ENCODE peak calls at places on chromosomes 3 and 15, in five cellular contexts. One of them, this sample, is unnamed. For H4K20me1, H3K27me3 and H3K9me3, the result is how much of the 10 kb centered on the place peaks cover.

GRCh38 chr3:52044869-52045616 is 11.3 kb downstream of the DUSP7 start:
- DNase-seq in MM.1S: no peak
- DNase-seq in Karpas-422: no peak
- DNase-seq in fibroblast of lung: no peak
- DNase-seq in hepatocyte: no peak
- DNase-seq in this sample: no peak

GRCh38 chr15:33197636-33198035 is 3.1 kb upstream of the FMN1 start:
- DNase-seq in MM.1S: no peak
- DNase-seq in Karpas-422: no peak
- DNase-seq in fibroblast of lung: no peak
- DNase-seq in hepatocyte: no peak
- DNase-seq in this sample: no peak

GRCh38 chr3:169744332-169745054 is 20.4 kb downstream of the TERC start:
- DNase-seq in MM.1S: no peak
- DNase-seq in Karpas-422: peak
- DNase-seq in fibroblast of lung: peak
- DNase-seq in hepatocyte: no peak
- DNase-seq in this sample: no peak

GRCh38 chr3:184788751-184789150 is 23.2 kb upstream of the VPS8 start:
- DNase-seq in MM.1S: no peak
- DNase-seq in Karpas-422: no peak
- DNase-seq in fibroblast of lung: no peak
- DNase-seq in hepatocyte: no peak
- DNase-seq in this sample: peak

GRCh38 chr3:17233398-17233800 is 348.6 kb downstream of the PLCL2 start:
- DNase-seq in MM.1S: peak
- DNase-seq in Karpas-422: peak
- DNase-seq in fibroblast of lung: peak
- DNase-seq in hepatocyte: peak
- DNase-seq in this sample: peak

GRCh38 chr3:157160652-157161480 is 919 bp upstream of the CCNL1 start:
- DNase-seq in MM.1S: peak
- DNase-seq in Karpas-422: peak
- DNase-seq in fibroblast of lung: peak
- DNase-seq in hepatocyte: peak
- DNase-seq in this sample: peak

GRCh38 chr15:45458746-45459403 is 63.7 kb downstream of the SLC30A4 start:
- DNase-seq in MM.1S: peak
- DNase-seq in Karpas-422: peak
- DNase-seq in fibroblast of lung: peak
- DNase-seq in hepatocyte: peak
- DNase-seq in this sample: peak

GRCh38 chr15:89499156-89499555 is 2.8 kb upstream of the RHCG start:
- DNase-seq in MM.1S: no peak
- DNase-seq in Karpas-422: no peak
- DNase-seq in fibroblast of lung: no peak
- DNase-seq in hepatocyte: no peak
- DNase-seq in this sample: no peak

GRCh38 chr3:127196466-127197299 is 3.8 kb downstream of the PRR23E start:
- DNase-seq in MM.1S: no peak
- DNase-seq in Karpas-422: no peak
- DNase-seq in fibroblast of lung: no peak
- DNase-seq in hepatocyte: no peak
- DNase-seq in this sample: no peak

GRCh38 chr3:17798000-17798399 is 55.6 kb upstream of the TBC1D5 start:
- DNase-seq in MM.1S: no peak
- DNase-seq in Karpas-422: peak
- DNase-seq in fibroblast of lung: no peak
- DNase-seq in hepatocyte: no peak
- DNase-seq in this sample: no peak

GRCh38 chr3:157786618-157787017 is 283.4 kb upstream of the VEPH1 start:
- DNase-seq in MM.1S: no peak
- DNase-seq in Karpas-422: no peak
- DNase-seq in fibroblast of lung: no peak
- DNase-seq in hepatocyte: no peak
- DNase-seq in this sample: peak

GRCh38 chr3:187593347-187593850 is 76.8 kb downstream of the SST start:
- DNase-seq in MM.1S: no peak
- DNase-seq in Karpas-422: no peak
- DNase-seq in fibroblast of lung: no peak
- DNase-seq in hepatocyte: no peak
- DNase-seq in this sample: no peak

GRCh38 chr15:45847645-45848044 is 212.8 kb downstream of the SQOR start:
- DNase-seq in MM.1S: no peak
- DNase-seq in Karpas-422: no peak
- DNase-seq in fibroblast of lung: no peak
- DNase-seq in hepatocyte: no peak
- DNase-seq in this sample: no peak

GRCh38 chr3:117600666-117601065 is 891.1 kb downstream of the TUSC7 start:
- DNase-seq in MM.1S: no peak
- DNase-seq in Karpas-422: no peak
- DNase-seq in fibroblast of lung: no peak
- DNase-seq in hepatocyte: no peak
- DNase-seq in this sample: peak

DNA sequence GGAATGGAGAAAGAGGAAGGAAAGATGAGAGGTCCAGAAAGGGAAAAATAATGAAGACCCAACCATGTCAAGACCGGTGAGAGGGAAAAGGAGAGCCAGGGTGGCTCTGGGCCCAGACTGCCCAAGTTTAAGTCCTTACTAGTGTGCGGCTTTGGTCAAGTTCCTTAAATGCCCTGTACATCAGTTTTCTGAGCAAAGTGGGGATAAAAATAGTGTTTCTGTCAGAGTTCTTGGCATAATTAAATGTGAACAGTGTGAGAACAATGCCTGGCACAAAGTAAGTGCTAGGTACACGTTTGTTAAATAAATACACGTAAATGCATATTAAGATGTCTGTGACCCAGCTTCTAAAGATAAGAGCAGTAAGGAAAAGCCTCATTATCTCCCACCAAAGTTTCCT is 23.8 kb downstream of the WWTR1 start:
- DNase-seq in MM.1S: no peak
- DNase-seq in Karpas-422: no peak
- DNase-seq in fibroblast of lung: no peak
- DNase-seq in hepatocyte: no peak
- DNase-seq in this sample: no peak
- H4K20me1 ChIP-seq in MM.1S: under half
- H4K20me1 ChIP-seq in Karpas-422: under half
- H4K20me1 ChIP-seq in fibroblast of lung: under half
- H4K20me1 ChIP-seq in hepatocyte: under half
- H4K20me1 ChIP-seq in this sample: under half

DNA sequence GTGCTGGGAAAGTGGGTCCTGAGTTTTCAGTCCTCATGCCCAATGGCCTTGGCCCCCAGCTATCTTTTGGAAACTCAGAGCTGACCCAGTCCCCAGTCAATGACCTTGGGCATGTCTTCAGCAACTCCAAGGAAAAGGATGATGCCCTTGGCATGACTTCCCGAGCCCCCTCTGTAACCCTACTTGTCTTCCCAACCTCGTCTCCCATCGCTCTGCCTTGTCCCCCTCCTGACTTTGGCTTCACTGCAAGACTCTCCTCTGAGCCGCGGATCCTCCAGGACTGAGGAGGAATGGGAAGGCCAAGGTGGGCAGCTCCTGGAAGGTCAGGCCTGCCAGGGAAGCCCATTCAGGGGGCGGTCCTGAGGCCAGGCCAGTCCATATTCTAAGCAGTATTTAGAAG is 73.5 kb upstream of the MEF2A start:
- DNase-seq in MM.1S: no peak
- DNase-seq in Karpas-422: no peak
- DNase-seq in fibroblast of lung: no peak
- DNase-seq in hepatocyte: no peak
- DNase-seq in this sample: no peak
- H3K27me3 ChIP-seq in MM.1S: under half
- H3K27me3 ChIP-seq in Karpas-422: under half
- H3K27me3 ChIP-seq in fibroblast of lung: under half
- H3K27me3 ChIP-seq in hepatocyte: under half
- H3K27me3 ChIP-seq in this sample: under half

DNA sequence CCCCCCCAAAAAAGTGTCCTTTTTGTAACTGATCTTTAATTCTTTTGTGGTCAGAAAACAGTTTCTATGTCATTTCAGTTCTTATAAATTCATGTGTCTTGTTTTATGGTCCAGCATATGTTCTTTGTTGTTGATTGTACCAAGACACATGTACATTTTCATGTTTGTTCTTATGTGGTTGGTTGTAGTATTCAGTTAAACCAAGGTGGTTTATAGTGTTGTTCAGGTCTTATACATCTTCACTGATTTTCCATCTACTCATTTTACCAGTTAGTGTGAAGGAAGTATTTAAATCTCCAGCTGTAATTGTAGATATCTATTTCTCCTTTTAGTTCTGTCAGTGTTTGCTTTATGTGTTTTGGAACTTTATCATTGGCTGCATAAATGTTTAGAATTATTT is 24.0 kb downstream of the MEF2A start:
- DNase-seq in MM.1S: no peak
- DNase-seq in Karpas-422: no peak
- DNase-seq in fibroblast of lung: no peak
- DNase-seq in hepatocyte: no peak
- DNase-seq in this sample: no peak
- H3K9me3 ChIP-seq in MM.1S: under half
- H3K9me3 ChIP-seq in Karpas-422: under half
- H3K9me3 ChIP-seq in fibroblast of lung: under half
- H3K9me3 ChIP-seq in hepatocyte: under half
- H3K9me3 ChIP-seq in this sample: under half

DNA sequence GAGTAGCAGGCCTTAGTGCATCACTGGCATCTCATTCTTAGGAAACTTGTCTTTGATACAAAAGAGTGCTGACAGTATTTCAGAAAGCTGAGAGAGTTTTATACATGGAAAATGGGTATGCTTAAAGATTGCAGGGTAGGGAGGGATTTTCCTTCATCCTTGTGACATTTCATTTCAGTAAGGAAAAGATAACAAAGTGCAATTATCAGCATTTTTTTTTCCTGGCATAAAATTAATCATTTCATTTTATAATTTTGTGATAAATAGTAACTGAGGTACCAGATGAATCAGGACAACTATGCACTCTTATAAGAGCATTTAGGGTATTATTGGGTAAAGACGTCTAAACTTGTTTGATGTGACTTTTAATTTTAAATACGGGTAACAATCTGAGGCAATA is 10.3 kb downstream of the KBTBD8 start:
- DNase-seq in MM.1S: no peak
- DNase-seq in Karpas-422: no peak
- DNase-seq in fibroblast of lung: no peak
- DNase-seq in hepatocyte: no peak
- DNase-seq in this sample: no peak
- H4K20me1 ChIP-seq in MM.1S: under half
- H4K20me1 ChIP-seq in Karpas-422: under half
- H4K20me1 ChIP-seq in fibroblast of lung: under half
- H4K20me1 ChIP-seq in hepatocyte: under half
- H4K20me1 ChIP-seq in this sample: under half

GRCh38 chr3:11370961-11371360 is 98.8 kb downstream of the ATG7 start:
- DNase-seq in MM.1S: no peak
- DNase-seq in Karpas-422: no peak
- DNase-seq in fibroblast of lung: no peak
- DNase-seq in hepatocyte: no peak
- DNase-seq in this sample: no peak

GRCh38 chr3:11370134-11370533 is 97.9 kb downstream of the ATG7 start:
- DNase-seq in MM.1S: no peak
- DNase-seq in Karpas-422: no peak
- DNase-seq in fibroblast of lung: peak
- DNase-seq in hepatocyte: no peak
- DNase-seq in this sample: no peak

GRCh38 chr3:11364181-11364580 is 92.0 kb downstream of the ATG7 start:
- DNase-seq in MM.1S: no peak
- DNase-seq in Karpas-422: no peak
- DNase-seq in fibroblast of lung: peak
- DNase-seq in hepatocyte: no peak
- DNase-seq in this sample: no peak

GRCh38 chr3:11363732-11364131 is 91.5 kb downstream of the ATG7 start:
- DNase-seq in MM.1S: no peak
- DNase-seq in Karpas-422: no peak
- DNase-seq in fibroblast of lung: no peak
- DNase-seq in hepatocyte: no peak
- DNase-seq in this sample: no peak

GRCh38 chr3:11367116-11367781 is 95.1 kb downstream of the ATG7 start:
- DNase-seq in MM.1S: no peak
- DNase-seq in Karpas-422: no peak
- DNase-seq in fibroblast of lung: peak
- DNase-seq in hepatocyte: peak
- DNase-seq in this sample: no peak
- H3K27me3 ChIP-seq in MM.1S: under half
- H3K27me3 ChIP-seq in Karpas-422: under half
- H3K27me3 ChIP-seq in fibroblast of lung: under half
- H3K27me3 ChIP-seq in hepatocyte: under half
- H3K27me3 ChIP-seq in this sample: under half

DNA sequence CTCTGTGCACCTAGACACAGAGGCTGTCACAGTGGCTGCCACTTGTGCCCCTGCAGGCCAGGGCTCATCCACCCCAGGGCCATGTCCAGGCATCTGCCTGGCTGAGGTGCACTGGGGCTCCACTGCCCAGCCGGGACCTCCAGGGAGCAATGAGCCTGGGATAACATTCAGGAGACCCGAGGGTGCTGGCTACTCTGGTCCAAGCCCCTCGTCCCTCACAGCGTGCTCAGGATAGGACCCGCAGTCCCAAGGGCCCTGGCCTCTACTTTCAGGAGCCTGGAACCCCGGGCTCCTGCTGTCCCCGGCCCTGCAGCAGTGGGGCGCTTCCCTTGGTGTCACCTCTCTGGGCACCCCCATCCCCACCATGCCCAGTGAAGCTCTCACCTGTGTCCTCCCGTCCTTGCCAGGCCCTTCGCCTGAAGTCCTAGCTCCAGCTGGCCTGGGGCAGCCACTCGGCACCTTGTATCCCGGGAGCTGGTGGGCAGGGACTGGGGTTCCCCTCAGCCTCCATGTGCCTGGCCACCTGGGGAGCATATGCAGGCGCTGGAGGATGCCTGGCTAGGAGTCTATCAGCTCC is 157.8 kb downstream of the NSMCE3 start:
- DNase-seq in MM.1S: no peak
- DNase-seq in Karpas-422: no peak
- DNase-seq in fibroblast of lung: no peak
- DNase-seq in hepatocyte: no peak
- DNase-seq in this sample: no peak
- H3K9me3 ChIP-seq in MM.1S: under half
- H3K9me3 ChIP-seq in Karpas-422: under half
- H3K9me3 ChIP-seq in fibroblast of lung: under half
- H3K9me3 ChIP-seq in hepatocyte: under half
- H3K9me3 ChIP-seq in this sample: under half

This sample was measured in osteoblast.